ENCODE peak calls at places on chromosomes 11 and 22, in six cellular contexts. T is HepG2, H is H1, C is GM12891, L is K562, K is GM12878. G is an unnamed sample.

GRCh38 chr11:89436071-89436470 is 55.1 kb downstream of the NOX4 start:
- DNase-seq in K (no peak), T (no peak), C (no peak), H (no peak), L (no peak), G (no peak)

GRCh38 chr11:1193326-1194230 is 29.3 kb upstream of the MUC5B start:
- DNase-seq in K (no peak), T (no peak), L (no peak), C (no peak), H (no peak), G (peak; percentile 1)

GRCh38 chr11:113314389-113315301 is at the start of gene TTC12:
- DNase-seq in L (peak; percentile 97), C (peak; percentile 81), H (peak; percentile 97), T (peak; percentile 88), K (peak; percentile 64), G (peak; percentile 81)

GRCh38 chr11:120133216-120134105 is 4.5 kb downstream of the TRIM29 start:
- DNase-seq in L (no peak), K (no peak), T (no peak), C (no peak), H (peak; percentile 37), G (no peak)

GRCh38 chr11:56932572-56933235 is 56.0 kb upstream of the OR5AK2 start:
- DNase-seq in L (no peak), K (no peak), H (no peak), T (peak; percentile 3), C (no peak), G (no peak)

GRCh38 chr11:57668467-57668890 is 565 bp downstream of the ZDHHC5 start:
- DNase-seq in C (no peak), K (no peak), T (no peak), L (no peak), H (no peak), G (no peak)

GRCh38 chr11:29328961-29329441 is 687.8 kb downstream of the KCNA4 start:
- DNase-seq in C (no peak), T (peak; percentile 35), K (no peak), H (no peak), L (no peak), G (no peak)

GRCh38 chr11:103436131-103436770 is 327.0 kb downstream of the DYNC2H1 start:
- DNase-seq in H (no peak), C (no peak), L (no peak), T (no peak), K (no peak), G (no peak)

GRCh38 chr22:36027960-36028645 is 521 bp downstream of the RBFOX2 start:
- DNase-seq in L (no peak), H (peak; percentile 83), K (no peak), C (peak; percentile 33), T (no peak), G (peak; percentile 41)

GRCh38 chr11:9752091-9752490 is 88.2 kb downstream of the SWAP70 start:
- DNase-seq in L (peak; percentile 21), C (no peak), H (no peak), K (no peak), T (peak; percentile 21), G (no peak)

GRCh38 chr22:30416403-30416802 is 9.2 kb upstream of the MTFP1 start:
- DNase-seq in C (no peak), L (no peak), K (no peak), H (no peak), T (peak; percentile 70), G (no peak)

GRCh38 chr22:46195487-46196165 is 45.3 kb downstream of the PPARA start:
- DNase-seq in H (no peak), L (no peak), K (no peak), C (no peak), T (no peak), G (no peak)

GRCh38 chr11:134004406-134005197 is 47.8 kb upstream of the IGSF9B start:
- DNase-seq in H (no peak), C (no peak), L (no peak), T (no peak), K (no peak), G (no peak)

GRCh38 chr22:50189184-50189848 is 3.6 kb downstream of the TRABD start:
- DNase-seq in H (no peak), K (no peak), L (no peak), T (no peak), C (no peak), G (no peak)

GRCh38 chr11:33376331-33377099 is 119.3 kb downstream of the HIPK3 start:
- DNase-seq in K (no peak), T (no peak), C (peak; percentile 41), L (no peak), H (peak; percentile 70), G (peak; percentile 34)

GRCh38 chr22:39956932-39957664 is 3.1 kb upstream of the TMA7B start:
- DNase-seq in L (no peak), H (no peak), C (peak; percentile 24), K (peak; percentile 71), T (no peak), G (no peak)

GRCh38 chr11:85109141-85109540 is 518.0 kb downstream of the DLG2 start:
- DNase-seq in K (peak; percentile 37), H (no peak), L (no peak), C (no peak), T (no peak), G (no peak)

GRCh38 chr11:119412072-119412471 is 10.9 kb downstream of the THY1 start:
- DNase-seq in T (no peak), H (no peak), L (no peak), K (no peak), C (no peak), G (no peak)

GRCh38 chr11:95767498-95767897 is 22.1 kb downstream of the FAM76B start:
- DNase-seq in T (no peak), H (no peak), L (no peak), C (no peak), K (no peak), G (no peak)

GRCh38 chr11:44246726-44247125 is 63.2 kb downstream of the ALX4 start:
- DNase-seq in C (no peak), H (no peak), K (no peak), L (no peak), T (no peak), G (no peak)

GRCh38 chr11:63670738-63671321 is 346 bp downstream of the ATL3 start:
- DNase-seq in H (peak; percentile 66), L (no peak), T (no peak), K (no peak), C (no peak), G (peak; percentile 47)

GRCh38 chr22:24289138-24289537 is 18.5 kb downstream of the SPECC1L start:
- DNase-seq in L (no peak), C (no peak), T (no peak), K (no peak), H (no peak), G (no peak)

GRCh38 chr11:3837793-3838192 is 3.0 kb downstream of the RHOG start:
- DNase-seq in T (no peak), C (no peak), H (no peak), K (no peak), L (peak; percentile 32), G (no peak)

GRCh38 chr11:65708451-65708850 is 3.6 kb upstream of the KAT5 start:
- DNase-seq in H (no peak), L (no peak), T (no peak), C (no peak), K (no peak), G (no peak)

GRCh38 chr11:67507891-67508485 is at the start of gene CDK2AP2:
- DNase-seq in T (peak; percentile 98), C (peak; percentile 98), K (peak; percentile 99), L (peak; percentile 97), H (peak; percentile 98), G (peak; percentile 98)

GRCh38 chr11:67510023-67510345 is 2.0 kb upstream of the CDK2AP2 start:
- DNase-seq in K (no peak), C (no peak), H (no peak), L (no peak), T (no peak), G (no peak)

GRCh38 chr11:67506426-67507032 is 1.4 kb upstream of the PITPNM1 start:
- DNase-seq in C (no peak), K (no peak), H (no peak), T (no peak), L (no peak), G (no peak)

GRCh38 chr11:67507242-67507890 is 596 bp downstream of the CDK2AP2 start:
- DNase-seq in C (no peak), T (no peak), H (no peak), K (no peak), L (peak; percentile 55), G (no peak)

DNA sequence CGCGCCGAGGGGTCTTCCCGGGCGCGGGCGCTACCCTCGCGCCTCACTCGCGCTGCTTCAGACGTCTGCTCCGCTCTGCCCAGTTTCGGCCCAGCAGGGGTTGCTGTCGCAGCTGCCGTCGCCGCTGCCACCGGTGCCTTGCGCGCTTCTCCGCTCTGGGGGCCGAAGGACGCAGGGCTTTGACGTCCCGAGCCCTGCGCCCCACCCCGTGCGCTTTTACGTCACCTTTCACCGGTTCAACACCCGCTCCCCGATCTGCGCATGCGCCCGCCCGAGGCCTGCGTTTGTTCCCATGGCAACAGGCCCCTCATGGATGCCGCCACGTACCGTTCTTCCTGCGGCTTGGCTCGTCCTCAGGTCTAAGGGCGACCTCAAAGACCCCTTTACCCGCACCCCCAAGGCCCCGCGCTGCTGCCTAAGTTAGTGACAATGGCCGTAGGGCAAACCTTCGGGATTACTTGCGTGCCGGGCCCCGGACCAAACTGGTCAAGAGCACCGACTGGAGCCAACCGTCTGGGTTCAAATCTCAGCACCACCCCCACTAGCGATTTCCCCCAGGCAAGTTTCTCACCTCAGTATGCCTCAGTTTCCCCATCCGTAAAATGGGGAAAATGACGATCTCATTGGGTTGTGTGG is 642 bp upstream of the CDK2AP2 start:
- DNase-seq in T (peak; percentile 91), K (peak; percentile 78), C (peak; percentile 97), L (peak; percentile 100), H (peak; percentile 99), G (peak; percentile 99)
- TF ChIP-seq POLR2A in T (peak; percentile 85), K (peak; percentile 70), C (no peak), L (peak; percentile 86), H (peak; percentile 84), G (peak; percentile 58)

GRCh38 chr22:42202048-42202447 is 68.4 kb downstream of the TCF20 start:
- DNase-seq in H (no peak), L (no peak), K (no peak), C (no peak), T (no peak), G (no peak)
- TF ChIP-seq TAF1 in H (no peak), L (no peak), K (no peak), C (no peak), T (no peak), G (no peak)

GRCh38 chr11:125494601-125494986 is 1.5 kb downstream of the FEZ1 start:
- DNase-seq in L (no peak), H (no peak), T (no peak), C (no peak), K (no peak), G (no peak)
- TF ChIP-seq POLR2AphosphoS5 in L (no peak), H (no peak), T (no peak), C (no peak), K (no peak), G (no peak)

GRCh38 chr11:75717608-75718403 is at the start of gene MOGAT2:
- DNase-seq in L (no peak), H (no peak), T (no peak), C (no peak), K (no peak), G (no peak)
- TF ChIP-seq POLR2A in L (no peak), H (no peak), T (no peak), C (no peak), K (no peak), G (no peak)

G was measured in GM12892.